ENCODE peak calls at places on chromosomes 13 and 19, in five cellular contexts. T is tibial nerve, Z is endothelial cell of umbilical vein, B is suprapubic skin, Y is psoas muscle. M is an unnamed sample.
A peak's percentile ranks its signal among the peaks of the same experiment; 100 is the strongest.

GRCh38 chr13:41458187-41458938 is 1.0 kb downstream of the RGCC start:
- DNase-seq in T (no peak), B (peak; percentile 80), Y (peak; percentile 59), Z (peak; percentile 52), M (peak; percentile 53)

GRCh38 chr13:51328488-51328887 is 11.0 kb upstream of the SERPINE3 start:
- DNase-seq in Y (no peak), T (no peak), Z (no peak), B (no peak), M (no peak)

GRCh38 chr19:3783660-3784584 is 2.3 kb downstream of the MATK start:
- DNase-seq in Y (no peak), Z (no peak), B (no peak), T (no peak), M (no peak)

GRCh38 chr13:36848228-36848982 is 29.4 kb downstream of the RFXAP start:
- DNase-seq in Z (peak; percentile 22), B (no peak), Y (no peak), T (no peak), M (no peak)

GRCh38 chr13:50617134-50617721 is 226.3 kb downstream of the DLEU7 start:
- DNase-seq in Z (peak; percentile 92), B (no peak), Y (no peak), T (no peak), M (no peak)

GRCh38 chr19:5154129-5154798 is 185.4 kb downstream of the KDM4B start:
- DNase-seq in Y (no peak), Z (no peak), B (peak; percentile 77), T (no peak), M (peak; percentile 52)

GRCh38 chr19:14536926-14537692 is 7.7 kb downstream of the TECR start:
- DNase-seq in T (no peak), Z (peak; percentile 77), B (no peak), Y (peak; percentile 76), M (peak; percentile 87)

GRCh38 chr13:80116107-80116506 is 224.8 kb downstream of the SPRY2 start:
- DNase-seq in B (no peak), Z (peak; percentile 10), T (no peak), Y (no peak), M (no peak)

GRCh38 chr13:27607125-27607524 is 13.2 kb downstream of the LNX2 start:
- DNase-seq in Z (peak; percentile 85), T (no peak), Y (no peak), B (no peak), M (no peak)

GRCh38 chr19:8512115-8512967 is 1.6 kb downstream of the ZNF414 start:
- DNase-seq in T (no peak), B (no peak), Z (no peak), Y (no peak), M (no peak)

GRCh38 chr19:51572908-51573307 is 1.8 kb downstream of the ZNF175 start:
- DNase-seq in T (no peak), B (no peak), Z (peak; percentile 71), Y (no peak), M (no peak)

GRCh38 chr13:39676315-39676876 is 20.9 kb downstream of the COG6 start:
- DNase-seq in Z (peak; percentile 55), T (no peak), B (no peak), Y (no peak), M (no peak)

GRCh38 chr13:26019881-26020535 is 31.8 kb downstream of the SHISA2 start:
- DNase-seq in Z (peak; percentile 88), Y (no peak), T (no peak), B (no peak), M (no peak)

GRCh38 chr19:45311640-45312039 is 11.0 kb downstream of the CKM start:
- DNase-seq in T (no peak), Y (peak; percentile 74), B (no peak), Z (no peak), M (no peak)

GRCh38 chr19:2294377-2295335 is 12.7 kb upstream of the PEAK3 start:
- DNase-seq in B (no peak), Y (no peak), Z (no peak), T (no peak), M (no peak)

GRCh38 chr13:24175847-24176246 is 15.3 kb downstream of the SPATA13 start:
- DNase-seq in T (no peak), Y (no peak), Z (no peak), B (no peak), M (no peak)

GRCh38 chr13:80048802-80049201 is 292.1 kb downstream of the SPRY2 start:
- DNase-seq in Y (peak; percentile 88), T (peak; percentile 70), Z (peak; percentile 91), B (peak; percentile 83), M (peak; percentile 33)

GRCh38 chr13:101025925-101026324 is 351.3 kb upstream of the TMTC4 start:
- DNase-seq in Y (no peak), Z (no peak), B (no peak), T (no peak), M (no peak)

GRCh38 chr13:99215466-99215865 is 14.8 kb downstream of the UBAC2 start:
- DNase-seq in Z (peak; percentile 27), Y (no peak), B (no peak), T (no peak), M (no peak)

GRCh38 chr13:36862722-36863121 is 43.7 kb downstream of the RFXAP start:
- DNase-seq in B (no peak), Z (peak; percentile 51), T (no peak), Y (no peak), M (no peak)

GRCh38 chr19:6750062-6750461 is 10.6 kb downstream of the TRIP10 start:
- DNase-seq in T (no peak), Y (peak; percentile 84), Z (no peak), B (no peak), M (no peak)

GRCh38 chr19:16197188-16197621 is 506 bp upstream of the AP1M1 start:
- DNase-seq in Y (no peak), T (no peak), B (no peak), Z (peak; percentile 87), M (no peak)

GRCh38 chr13:25922373-25922772 is 129.4 kb downstream of the SHISA2 start:
- DNase-seq in T (no peak), Z (no peak), Y (no peak), B (no peak), M (no peak)

DNA sequence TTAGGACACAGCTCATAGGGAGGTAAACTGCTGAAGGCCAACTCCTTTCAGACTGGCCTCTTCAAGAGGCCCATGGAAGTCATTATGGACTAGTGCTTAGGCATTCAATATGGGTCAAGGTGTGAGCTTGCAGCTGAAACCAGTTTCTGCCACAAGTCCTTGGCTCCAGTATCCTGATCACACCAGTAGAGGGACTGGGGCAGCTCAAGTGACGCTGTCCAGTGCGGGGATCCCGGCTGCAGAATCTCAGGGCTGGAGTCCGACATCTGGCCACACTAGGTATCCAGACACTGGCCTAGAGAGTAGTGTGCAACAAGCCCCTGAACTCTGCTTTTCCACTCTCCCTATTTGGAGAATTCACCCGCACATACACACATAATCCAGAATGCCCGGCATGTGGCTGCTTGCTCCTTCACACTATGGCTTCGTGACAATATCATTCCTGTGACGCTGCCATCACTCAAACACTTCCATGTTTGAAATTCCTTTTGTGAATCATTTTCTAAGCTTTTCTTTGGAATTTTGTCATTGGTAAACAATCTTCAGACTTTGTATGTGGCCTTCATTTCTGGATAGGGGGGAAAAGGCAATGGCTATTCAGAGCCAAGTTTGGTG is 425.1 kb downstream of the EFNB2 start:
- DNase-seq in B (no peak), Y (no peak), Z (no peak), T (no peak), M (no peak)
- H3K9me3 ChIP-seq in B (no peaks in the 10 kb centered on the region), Y (no peaks in the 10 kb centered on the region), Z (no peaks in the 10 kb centered on the region), T (no peaks in the 10 kb centered on the region), M (no peaks in the 10 kb centered on the region)

GRCh38 chr19:13153627-13154240 is 3.5 kb downstream of the IER2 start:
- DNase-seq in Z (no peak), B (no peak), T (no peak), Y (peak; percentile 65), M (peak; percentile 44)

GRCh38 chr19:13152356-13152853 is 2.2 kb downstream of the IER2 start:
- DNase-seq in Z (no peak), T (no peak), B (no peak), Y (no peak), M (no peak)

GRCh38 chr19:13154241-13154778 is 4.1 kb downstream of the IER2 start:
- DNase-seq in T (peak; percentile 85), Z (peak; percentile 80), Y (peak; percentile 94), B (peak; percentile 98), M (peak; percentile 89)

GRCh38 chr19:13151605-13152355 is 1.6 kb downstream of the IER2 start:
- DNase-seq in Z (peak; percentile 97), B (peak; percentile 99), Y (peak; percentile 99), T (peak; percentile 97), M (peak; percentile 99)

DNA sequence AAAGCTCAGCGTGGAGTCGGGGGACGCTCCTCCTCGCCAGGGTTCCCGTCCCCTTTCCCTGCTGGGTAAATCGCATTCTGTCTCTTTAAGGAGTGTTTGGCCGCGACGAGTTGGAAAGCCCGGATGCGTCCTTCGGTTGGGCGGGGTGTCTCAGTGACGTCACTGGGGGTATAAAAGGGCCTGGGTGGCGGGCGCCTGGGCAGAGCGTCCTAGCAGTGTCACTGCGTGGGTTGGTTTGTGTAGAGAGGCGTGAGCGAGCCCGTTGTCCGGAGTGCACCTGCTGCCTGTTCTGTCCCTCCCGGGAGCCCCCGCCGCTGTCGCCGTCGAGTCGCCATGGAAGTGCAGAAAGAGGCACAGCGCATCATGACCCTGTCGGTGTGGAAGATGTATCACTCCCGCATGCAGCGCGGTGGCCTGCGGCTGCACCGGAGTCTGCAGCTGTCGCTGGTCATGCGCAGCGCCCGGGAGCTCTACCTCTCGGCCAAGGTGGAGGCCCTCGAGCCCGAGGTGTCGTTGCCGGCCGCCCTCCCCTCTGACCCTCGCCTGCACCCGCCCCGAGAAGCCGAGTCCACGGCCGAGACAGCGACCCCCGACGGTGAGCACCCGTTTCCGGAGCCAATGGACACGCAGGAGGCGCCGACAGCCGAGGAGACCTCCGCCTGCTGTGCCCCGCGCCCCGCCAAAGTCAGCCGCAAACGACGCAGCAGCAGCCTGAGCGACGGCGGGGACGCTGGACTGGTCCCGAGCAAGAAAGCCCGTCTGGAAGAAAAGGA is 2.8 kb downstream of the IER2 start:
- DNase-seq in B (peak; percentile 99), T (peak; percentile 95), Z (peak; percentile 94), Y (peak; percentile 97), M (peak; percentile 97)
- TF ChIP-seq CTCF in B (no peak), T (peak; percentile 50), Z (peak; percentile 17), Y (no peak), M (no peak)

GRCh38 chr19:56106993-56107392 is 14.1 kb downstream of the ZNF787 start:
- DNase-seq in Z (no peak), T (no peak), Y (no peak), B (no peak), M (no peak)
- H3K4me1 ChIP-seq in Z (peaks cover 21% of the 10 kb centered on the region), T (peaks cover 53% of the 10 kb centered on the region), Y (peaks cover 51% of the 10 kb centered on the region), B (peaks cover 69% of the 10 kb centered on the region), M (peaks cover 85% of the 10 kb centered on the region)

GRCh38 chr13:85853901-85854663 is 54.9 kb upstream of the SLITRK6 start:
- DNase-seq in T (no peak), Y (no peak), Z (no peak), B (no peak), M (no peak)

DNA sequence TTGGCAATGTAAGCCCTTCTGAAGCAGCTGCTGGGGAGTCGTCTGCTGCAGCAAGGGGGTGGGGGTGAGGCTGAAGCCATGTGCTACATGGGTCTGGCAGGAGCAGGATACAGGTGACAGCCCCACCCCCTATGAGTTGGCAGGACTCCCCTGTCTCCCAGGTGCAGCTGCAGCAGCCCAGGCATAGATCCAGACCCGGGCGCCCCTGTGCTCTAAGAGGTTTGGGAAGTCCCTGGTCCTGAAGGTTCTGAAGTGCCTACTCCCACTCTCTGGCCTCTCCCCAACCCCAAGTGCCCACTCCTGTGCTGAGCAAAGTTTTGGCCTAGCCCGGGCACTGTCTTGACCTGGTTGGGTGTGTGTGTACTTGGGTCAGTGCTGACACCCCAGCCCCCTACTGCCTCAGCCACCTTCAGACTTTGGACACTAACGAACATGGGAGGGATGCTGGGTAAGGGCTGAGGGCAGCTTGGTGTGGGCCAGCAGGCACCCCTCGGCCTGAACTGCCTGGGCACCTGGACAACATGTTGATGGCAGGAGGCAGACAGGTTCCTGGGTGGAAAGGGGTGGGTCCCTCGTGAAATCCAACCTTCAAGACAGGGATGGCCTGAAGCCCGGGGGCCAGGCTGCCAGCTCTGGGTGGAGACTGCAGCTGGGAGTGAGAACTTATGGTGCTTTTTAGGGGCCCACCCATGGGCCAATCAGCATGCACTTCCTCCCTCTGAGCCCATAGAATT is 54.1 kb upstream of the SLITRK6 start:
- DNase-seq in T (no peak), B (no peak), Y (no peak), Z (no peak), M (no peak)
- H3K9me3 ChIP-seq in T (peaks cover 31% of the 10 kb centered on the region), B (peaks cover 16% of the 10 kb centered on the region), Y (no peaks in the 10 kb centered on the region), Z (peaks cover 3% of the 10 kb centered on the region), M (no peaks in the 10 kb centered on the region)

M was measured in stomach.